ENCODE peak calls at places on chromosomes 16 and 17, in seven cellular contexts. E, Z, D, B, W, J and R are unnamed samples.

GRCh38 chr16:10067406-10067805 is 114.8 kb downstream of the GRIN2A start:
- DNase-seq in E (no peak), Z (no peak), D (no peak), B (no peak), W (no peak), J (no peak), R (no peak)

GRCh38 chr17:40023590-40024292 is 8.5 kb downstream of the CSF3 start:
- DNase-seq in E (no peak), Z (peak; percentile 95), D (no peak), B (no peak), W (no peak), J (no peak), R (no peak)

GRCh38 chr17:64073771-64074703 is 53.6 kb upstream of the ICAM2 start:
- DNase-seq in E (no peak), Z (no peak), D (no peak), B (no peak), W (no peak), J (peak; percentile 28), R (no peak)

GRCh38 chr17:56913000-56913866 is 616 bp downstream of the TRIM25 start:
- DNase-seq in E (no peak), Z (no peak), D (no peak), B (no peak), W (no peak), J (no peak), R (no peak)

GRCh38 chr16:11534262-11534661 is 52.5 kb downstream of the LITAF start:
- DNase-seq in E (no peak), Z (peak; percentile 22), D (no peak), B (no peak), W (no peak), J (no peak), R (peak; percentile 23)

GRCh38 chr16:67170948-67171649 is 761 bp downstream of the NOL3 start:
- DNase-seq in E (no peak), Z (no peak), D (no peak), B (no peak), W (no peak), J (no peak), R (no peak)

GRCh38 chr17:56034120-56034757 is 119.0 kb upstream of the ANKFN1 start:
- DNase-seq in E (no peak), Z (no peak), D (no peak), B (no peak), W (no peak), J (no peak), R (no peak)

GRCh38 chr16:80084614-80085013 is 456.2 kb upstream of the DYNLRB2 start:
- DNase-seq in E (no peak), Z (peak; percentile 21), D (peak; percentile 68), B (no peak), W (peak; percentile 31), J (peak; percentile 80), R (peak; percentile 39)

GRCh38 chr17:69501591-69502468 is 87.3 kb downstream of the MAP2K6 start:
- DNase-seq in E (no peak), Z (peak; percentile 51), D (no peak), B (no peak), W (peak; percentile 38), J (peak; percentile 50), R (peak; percentile 47)

GRCh38 chr16:83389751-83390150 is 418.0 kb upstream of the HSBP1 start:
- DNase-seq in E (no peak), Z (no peak), D (no peak), B (no peak), W (no peak), J (no peak), R (no peak)

GRCh38 chr17:6164996-6165395 is 94.8 kb downstream of the WSCD1 start:
- DNase-seq in E (no peak), Z (no peak), D (no peak), B (no peak), W (no peak), J (no peak), R (no peak)

GRCh38 chr16:21626659-21627277 is 25.6 kb downstream of the IGSF6 start:
- DNase-seq in E (no peak), Z (peak; percentile 63), D (peak; percentile 84), B (no peak), W (peak; percentile 76), J (peak; percentile 52), R (peak; percentile 80)